ENCODE peak calls at places on chromosomes 12 and 14, in six cellular contexts. One of them, this sample, is unnamed.

GRCh38 chr14:32679927-32680612 is 258.6 kb upstream of the NPAS3 start:
- DNase-seq in suprapubic skin: no peak
- DNase-seq in psoas muscle: no peak
- DNase-seq in A549: no peak
- DNase-seq in cardiac fibroblast: no peak
- DNase-seq in fibroblast of the aortic adventitia: no peak
- DNase-seq in this sample: no peak

GRCh38 chr14:64708148-64709004 is 4.2 kb downstream of the PLEKHG3 start:
- DNase-seq in psoas muscle: no peak
- DNase-seq in A549: peak
- DNase-seq in fibroblast of the aortic adventitia: no peak
- DNase-seq in cardiac fibroblast: no peak
- DNase-seq in suprapubic skin: peak
- DNase-seq in this sample: no peak

GRCh38 chr12:27383429-27384260 is 51.0 kb downstream of the BMAL2 start:
- DNase-seq in A549: peak
- DNase-seq in suprapubic skin: no peak
- DNase-seq in cardiac fibroblast: peak
- DNase-seq in fibroblast of the aortic adventitia: peak
- DNase-seq in psoas muscle: peak
- DNase-seq in this sample: peak

GRCh38 chr14:91774138-91775096 is 42.5 kb upstream of the CATSPERB start:
- DNase-seq in suprapubic skin: no peak
- DNase-seq in fibroblast of the aortic adventitia: no peak
- DNase-seq in psoas muscle: no peak
- DNase-seq in A549: no peak
- DNase-seq in cardiac fibroblast: no peak
- DNase-seq in this sample: no peak

GRCh38 chr14:79500489-79500888 is 710.8 kb downstream of the DIO2 start:
- DNase-seq in cardiac fibroblast: no peak
- DNase-seq in suprapubic skin: no peak
- DNase-seq in psoas muscle: no peak
- DNase-seq in fibroblast of the aortic adventitia: no peak
- DNase-seq in A549: no peak
- DNase-seq in this sample: no peak

GRCh38 chr12:1885082-1885596 is 33.3 kb downstream of the CACNA2D4 start:
- DNase-seq in psoas muscle: no peak
- DNase-seq in fibroblast of the aortic adventitia: no peak
- DNase-seq in cardiac fibroblast: no peak
- DNase-seq in suprapubic skin: no peak
- DNase-seq in A549: no peak
- DNase-seq in this sample: no peak

GRCh38 chr12:32005496-32006125 is 46.4 kb downstream of the RESF1 start:
- DNase-seq in suprapubic skin: no peak
- DNase-seq in cardiac fibroblast: peak
- DNase-seq in fibroblast of the aortic adventitia: peak
- DNase-seq in psoas muscle: no peak
- DNase-seq in A549: no peak
- DNase-seq in this sample: no peak

GRCh38 chr14:102211240-102211639 is 71.5 kb downstream of the WDR20 start:
- DNase-seq in fibroblast of the aortic adventitia: no peak
- DNase-seq in suprapubic skin: no peak
- DNase-seq in psoas muscle: no peak
- DNase-seq in A549: no peak
- DNase-seq in cardiac fibroblast: no peak
- DNase-seq in this sample: no peak

GRCh38 chr14:61476737-61477410 is 155.5 kb downstream of the PRKCH start:
- DNase-seq in cardiac fibroblast: peak
- DNase-seq in suprapubic skin: no peak
- DNase-seq in psoas muscle: no peak
- DNase-seq in A549: peak
- DNase-seq in fibroblast of the aortic adventitia: peak
- DNase-seq in this sample: peak

GRCh38 chr12:132356686-132357622 is 27.6 kb upstream of the GALNT9 start:
- DNase-seq in A549: peak
- DNase-seq in fibroblast of the aortic adventitia: peak
- DNase-seq in cardiac fibroblast: peak
- DNase-seq in psoas muscle: no peak
- DNase-seq in suprapubic skin: no peak
- DNase-seq in this sample: peak

GRCh38 chr12:108856428-108857157 is 790 bp downstream of the SSH1 start:
- DNase-seq in suprapubic skin: peak
- DNase-seq in cardiac fibroblast: peak
- DNase-seq in A549: peak
- DNase-seq in fibroblast of the aortic adventitia: peak
- DNase-seq in psoas muscle: peak
- DNase-seq in this sample: no peak

GRCh38 chr12:82522285-82522684 is 164.0 kb downstream of the METTL25 start:
- DNase-seq in fibroblast of the aortic adventitia: no peak
- DNase-seq in suprapubic skin: no peak
- DNase-seq in cardiac fibroblast: no peak
- DNase-seq in psoas muscle: no peak
- DNase-seq in A549: no peak
- DNase-seq in this sample: no peak

GRCh38 chr12:98948566-98948965 is 303.5 kb downstream of the APAF1 start:
- DNase-seq in fibroblast of the aortic adventitia: no peak
- DNase-seq in cardiac fibroblast: no peak
- DNase-seq in A549: no peak
- DNase-seq in psoas muscle: no peak
- DNase-seq in suprapubic skin: no peak
- DNase-seq in this sample: no peak

GRCh38 chr14:20436363-20436755 is 393 bp upstream of the KLHL33 start:
- DNase-seq in A549: no peak
- DNase-seq in cardiac fibroblast: peak
- DNase-seq in suprapubic skin: no peak
- DNase-seq in fibroblast of the aortic adventitia: peak
- DNase-seq in psoas muscle: peak
- DNase-seq in this sample: peak

DNA sequence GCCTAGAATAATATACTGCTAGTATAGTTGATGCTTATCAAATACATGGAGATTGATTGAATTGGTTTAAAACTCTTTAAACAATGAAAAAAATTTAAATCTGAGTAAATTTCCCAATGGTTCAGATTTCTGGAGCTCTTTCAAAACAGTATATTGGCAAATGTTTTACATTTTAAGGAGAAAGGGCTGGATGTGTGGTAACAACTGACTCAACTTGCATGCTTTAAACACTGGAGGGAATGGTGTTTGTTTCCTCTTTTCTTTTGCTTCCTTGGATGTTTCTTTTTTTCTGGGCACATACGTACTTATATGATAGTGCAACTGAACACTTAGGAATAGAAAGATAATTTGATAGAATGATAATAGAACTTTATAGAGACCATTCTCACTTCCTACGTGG is 73.8 kb upstream of the RFX4 start:
- DNase-seq in psoas muscle: no peak
- DNase-seq in A549: no peak
- DNase-seq in fibroblast of the aortic adventitia: no peak
- DNase-seq in cardiac fibroblast: no peak
- DNase-seq in suprapubic skin: no peak
- DNase-seq in this sample: no peak
- TF ChIP-seq CTCF in psoas muscle: no peak
- TF ChIP-seq CTCF in A549: no peak
- TF ChIP-seq CTCF in fibroblast of the aortic adventitia: no peak
- TF ChIP-seq CTCF in cardiac fibroblast: no peak
- TF ChIP-seq CTCF in suprapubic skin: no peak
- TF ChIP-seq CTCF in this sample: no peak

GRCh38 chr12:130838951-130839769 is at the start of gene STX2:
- DNase-seq in psoas muscle: peak
- DNase-seq in suprapubic skin: peak
- DNase-seq in fibroblast of the aortic adventitia: peak
- DNase-seq in A549: peak
- DNase-seq in cardiac fibroblast: peak
- DNase-seq in this sample: no peak
- TF ChIP-seq CTCF in psoas muscle: peak
- TF ChIP-seq CTCF in suprapubic skin: no peak
- TF ChIP-seq CTCF in fibroblast of the aortic adventitia: peak
- TF ChIP-seq CTCF in A549: peak
- TF ChIP-seq CTCF in cardiac fibroblast: no peak
- TF ChIP-seq CTCF in this sample: peak

GRCh38 chr12:92349635-92350034 is 204.0 kb upstream of the BTG1 start:
- DNase-seq in suprapubic skin: no peak
- DNase-seq in A549: no peak
- DNase-seq in cardiac fibroblast: no peak
- DNase-seq in fibroblast of the aortic adventitia: no peak
- DNase-seq in psoas muscle: no peak
- DNase-seq in this sample: no peak
- TF ChIP-seq CTCF in suprapubic skin: no peak
- TF ChIP-seq CTCF in A549: no peak
- TF ChIP-seq CTCF in cardiac fibroblast: no peak
- TF ChIP-seq CTCF in fibroblast of the aortic adventitia: no peak
- TF ChIP-seq CTCF in psoas muscle: no peak
- TF ChIP-seq CTCF in this sample: no peak

GRCh38 chr12:67217647-67218046 is 51.5 kb upstream of the CAND1 start:
- DNase-seq in cardiac fibroblast: no peak
- DNase-seq in fibroblast of the aortic adventitia: no peak
- DNase-seq in psoas muscle: no peak
- DNase-seq in A549: no peak
- DNase-seq in suprapubic skin: no peak
- DNase-seq in this sample: no peak

GRCh38 chr12:67222302-67222701 is 46.9 kb upstream of the CAND1 start:
- DNase-seq in cardiac fibroblast: peak
- DNase-seq in suprapubic skin: no peak
- DNase-seq in fibroblast of the aortic adventitia: peak
- DNase-seq in psoas muscle: no peak
- DNase-seq in A549: peak
- DNase-seq in this sample: no peak

GRCh38 chr12:67223225-67223624 is 45.9 kb upstream of the CAND1 start:
- DNase-seq in suprapubic skin: no peak
- DNase-seq in psoas muscle: no peak
- DNase-seq in fibroblast of the aortic adventitia: no peak
- DNase-seq in A549: no peak
- DNase-seq in cardiac fibroblast: no peak
- DNase-seq in this sample: no peak

DNA sequence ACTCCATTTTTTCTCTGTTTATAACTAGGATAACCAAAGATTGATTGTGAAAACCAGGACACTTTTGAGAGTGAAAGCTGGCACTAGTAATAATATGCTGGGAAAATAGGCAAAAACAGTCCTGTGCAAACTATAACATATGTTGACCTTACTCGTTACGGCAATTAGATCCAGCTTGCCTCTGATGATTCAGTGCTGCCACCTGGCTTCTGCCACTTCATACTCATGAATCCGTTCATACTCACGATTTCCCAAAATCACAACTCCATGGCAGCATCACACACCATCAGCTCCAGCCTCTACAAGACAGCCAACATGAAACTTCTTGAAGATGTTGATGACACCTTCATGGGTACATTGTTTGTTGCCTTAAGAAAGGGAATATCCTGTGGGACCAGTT is 49.1 kb upstream of the CAND1 start:
- DNase-seq in psoas muscle: no peak
- DNase-seq in cardiac fibroblast: no peak
- DNase-seq in suprapubic skin: no peak
- DNase-seq in A549: peak
- DNase-seq in fibroblast of the aortic adventitia: no peak
- DNase-seq in this sample: no peak
- TF ChIP-seq CTCF in psoas muscle: no peak
- TF ChIP-seq CTCF in cardiac fibroblast: no peak
- TF ChIP-seq CTCF in suprapubic skin: no peak
- TF ChIP-seq CTCF in A549: peak
- TF ChIP-seq CTCF in fibroblast of the aortic adventitia: no peak
- TF ChIP-seq CTCF in this sample: no peak

GRCh38 chr14:93691042-93691780 is 97.1 kb downstream of the PRIMA1 start:
- DNase-seq in fibroblast of the aortic adventitia: no peak
- DNase-seq in cardiac fibroblast: no peak
- DNase-seq in suprapubic skin: no peak
- DNase-seq in psoas muscle: no peak
- DNase-seq in A549: no peak
- DNase-seq in this sample: no peak
- TF ChIP-seq CTCF in fibroblast of the aortic adventitia: no peak
- TF ChIP-seq CTCF in cardiac fibroblast: no peak
- TF ChIP-seq CTCF in suprapubic skin: no peak
- TF ChIP-seq CTCF in psoas muscle: no peak
- TF ChIP-seq CTCF in A549: no peak
- TF ChIP-seq CTCF in this sample: no peak

GRCh38 chr12:77685112-77685511 is 145.6 kb upstream of the NAV3 start:
- DNase-seq in psoas muscle: peak
- DNase-seq in fibroblast of the aortic adventitia: peak
- DNase-seq in A549: peak
- DNase-seq in cardiac fibroblast: peak
- DNase-seq in suprapubic skin: no peak
- DNase-seq in this sample: peak
- TF ChIP-seq CTCF in psoas muscle: peak
- TF ChIP-seq CTCF in fibroblast of the aortic adventitia: peak
- TF ChIP-seq CTCF in A549: peak
- TF ChIP-seq CTCF in cardiac fibroblast: peak
- TF ChIP-seq CTCF in suprapubic skin: peak
- TF ChIP-seq CTCF in this sample: peak

GRCh38 chr12:76299536-76300296 is 48.5 kb downstream of the BBS10 start:
- DNase-seq in A549: peak
- DNase-seq in cardiac fibroblast: no peak
- DNase-seq in fibroblast of the aortic adventitia: no peak
- DNase-seq in suprapubic skin: no peak
- DNase-seq in psoas muscle: no peak
- DNase-seq in this sample: no peak

GRCh38 chr12:76303989-76304460 is 44.2 kb downstream of the BBS10 start:
- DNase-seq in fibroblast of the aortic adventitia: no peak
- DNase-seq in cardiac fibroblast: no peak
- DNase-seq in suprapubic skin: no peak
- DNase-seq in A549: no peak
- DNase-seq in psoas muscle: no peak
- DNase-seq in this sample: no peak

GRCh38 chr12:76300297-76300665 is 47.9 kb downstream of the BBS10 start:
- DNase-seq in psoas muscle: no peak
- DNase-seq in A549: no peak
- DNase-seq in cardiac fibroblast: no peak
- DNase-seq in fibroblast of the aortic adventitia: no peak
- DNase-seq in suprapubic skin: no peak
- DNase-seq in this sample: no peak

GRCh38 chr12:76307083-76307482 is 41.1 kb downstream of the BBS10 start:
- DNase-seq in psoas muscle: no peak
- DNase-seq in A549: no peak
- DNase-seq in cardiac fibroblast: no peak
- DNase-seq in fibroblast of the aortic adventitia: no peak
- DNase-seq in suprapubic skin: no peak
- DNase-seq in this sample: no peak

DNA sequence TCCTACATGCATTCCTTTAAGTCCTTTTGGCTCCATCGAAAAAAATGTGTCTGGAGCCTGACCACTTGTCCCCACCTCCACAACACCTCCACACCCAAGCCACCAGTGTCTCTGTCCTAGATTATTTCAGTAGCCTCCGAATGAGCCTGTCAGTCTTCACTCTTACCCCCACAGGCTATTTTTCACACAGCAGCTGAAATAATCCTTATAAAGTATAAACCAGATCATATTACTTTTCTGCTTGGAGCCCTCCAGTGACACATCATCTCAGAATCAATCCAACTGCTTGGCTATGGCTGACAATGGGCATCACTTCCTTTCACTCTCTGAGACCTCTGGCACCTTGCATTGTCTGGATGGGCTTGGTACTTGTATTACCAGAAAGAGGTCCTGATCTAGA is 44.9 kb downstream of the BBS10 start:
- DNase-seq in cardiac fibroblast: no peak
- DNase-seq in A549: no peak
- DNase-seq in fibroblast of the aortic adventitia: no peak
- DNase-seq in suprapubic skin: no peak
- DNase-seq in psoas muscle: no peak
- DNase-seq in this sample: no peak
- TF ChIP-seq CTCF in cardiac fibroblast: no peak
- TF ChIP-seq CTCF in A549: no peak
- TF ChIP-seq CTCF in fibroblast of the aortic adventitia: no peak
- TF ChIP-seq CTCF in suprapubic skin: no peak
- TF ChIP-seq CTCF in psoas muscle: no peak
- TF ChIP-seq CTCF in this sample: no peak

This sample was measured in AG04449.